ENCODE peak calls at places on chromosomes 12 and 14, in six cellular contexts. One of them, this sample, is unnamed.
A peak's percentile ranks its signal among the peaks of the same experiment; 100 is the strongest.

GRCh38 chr14:82626156-82627055 is 1092.8 kb upstream of the SEL1L start:
- DNase-seq in SK-N-SH: no peak
- DNase-seq in PC-3: no peak
- DNase-seq in GM23338: no peak
- DNase-seq in neural progenitor cell: no peak
- DNase-seq in GM23248: no peak
- DNase-seq in this sample: no peak

GRCh38 chr12:128265566-128265965 is 1.4 kb upstream of the TMEM132C start:
- DNase-seq in SK-N-SH: no peak
- DNase-seq in neural progenitor cell: no peak
- DNase-seq in GM23338: no peak
- DNase-seq in GM23248: no peak
- DNase-seq in PC-3: no peak
- DNase-seq in this sample: no peak

GRCh38 chr14:36183402-36183801 is 6.9 kb upstream of the PTCSC3 start:
- DNase-seq in SK-N-SH: no peak
- DNase-seq in PC-3: no peak
- DNase-seq in neural progenitor cell: no peak
- DNase-seq in GM23248: no peak
- DNase-seq in GM23338: no peak
- DNase-seq in this sample: no peak

GRCh38 chr14:99602788-99603415 is 1.1 kb downstream of the CCDC85C start:
- DNase-seq in GM23338: peak; percentile 48
- DNase-seq in neural progenitor cell: peak; percentile 50
- DNase-seq in SK-N-SH: no peak
- DNase-seq in GM23248: no peak
- DNase-seq in PC-3: no peak
- DNase-seq in this sample: no peak

GRCh38 chr14:32824195-32824594 is 114.5 kb upstream of the NPAS3 start:
- DNase-seq in PC-3: no peak
- DNase-seq in GM23338: no peak
- DNase-seq in SK-N-SH: no peak
- DNase-seq in neural progenitor cell: no peak
- DNase-seq in GM23248: no peak
- DNase-seq in this sample: no peak

GRCh38 chr12:1595690-1596347 is 1.4 kb upstream of the FBXL14 start:
- DNase-seq in SK-N-SH: no peak
- DNase-seq in GM23248: peak; percentile 80
- DNase-seq in GM23338: no peak
- DNase-seq in neural progenitor cell: no peak
- DNase-seq in PC-3: no peak
- DNase-seq in this sample: no peak

GRCh38 chr14:56150645-56151345 is 32.6 kb downstream of the PELI2 start:
- DNase-seq in SK-N-SH: no peak
- DNase-seq in neural progenitor cell: no peak
- DNase-seq in GM23338: no peak
- DNase-seq in GM23248: no peak
- DNase-seq in PC-3: no peak
- DNase-seq in this sample: no peak

GRCh38 chr12:71780207-71780822 is 25.7 kb downstream of the RAB21 start:
- DNase-seq in PC-3: peak; percentile 63
- DNase-seq in GM23338: peak; percentile 73
- DNase-seq in neural progenitor cell: peak; percentile 40
- DNase-seq in SK-N-SH: peak; percentile 43
- DNase-seq in GM23248: peak; percentile 80
- DNase-seq in this sample: peak; percentile 55

GRCh38 chr12:82530394-82530793 is 156.3 kb upstream of the TMTC2 start:
- DNase-seq in GM23338: no peak
- DNase-seq in SK-N-SH: no peak
- DNase-seq in PC-3: no peak
- DNase-seq in neural progenitor cell: no peak
- DNase-seq in GM23248: no peak
- DNase-seq in this sample: no peak

GRCh38 chr12:119440961-119441360 is 106.4 kb downstream of the CCDC60 start:
- DNase-seq in SK-N-SH: no peak
- DNase-seq in neural progenitor cell: no peak
- DNase-seq in GM23338: no peak
- DNase-seq in GM23248: no peak
- DNase-seq in PC-3: no peak
- DNase-seq in this sample: no peak

GRCh38 chr12:119446459-119446858 is 111.9 kb downstream of the CCDC60 start:
- DNase-seq in GM23248: peak; percentile 29
- DNase-seq in SK-N-SH: no peak
- DNase-seq in neural progenitor cell: no peak
- DNase-seq in PC-3: peak; percentile 69
- DNase-seq in GM23338: no peak
- DNase-seq in this sample: no peak

GRCh38 chr12:119447618-119448017 is 113.1 kb downstream of the CCDC60 start:
- DNase-seq in neural progenitor cell: no peak
- DNase-seq in GM23338: no peak
- DNase-seq in SK-N-SH: no peak
- DNase-seq in GM23248: no peak
- DNase-seq in PC-3: no peak
- DNase-seq in this sample: peak; percentile 3

GRCh38 chr12:119448737-119449136 is 114.2 kb downstream of the CCDC60 start:
- DNase-seq in GM23338: no peak
- DNase-seq in SK-N-SH: no peak
- DNase-seq in neural progenitor cell: no peak
- DNase-seq in GM23248: no peak
- DNase-seq in PC-3: peak; percentile 67
- DNase-seq in this sample: no peak

GRCh38 chr12:119444462-119445044 is 110.0 kb downstream of the CCDC60 start:
- DNase-seq in SK-N-SH: peak; percentile 62
- DNase-seq in GM23338: peak; percentile 91
- DNase-seq in PC-3: peak; percentile 83
- DNase-seq in neural progenitor cell: peak; percentile 76
- DNase-seq in GM23248: peak; percentile 33
- DNase-seq in this sample: peak; percentile 57
- TF ChIP-seq EZH2phosphoT487 in SK-N-SH: no peak
- TF ChIP-seq EZH2phosphoT487 in GM23338: no peak
- TF ChIP-seq EZH2phosphoT487 in PC-3: no peak
- TF ChIP-seq EZH2phosphoT487 in neural progenitor cell: no peak
- TF ChIP-seq EZH2phosphoT487 in GM23248: no peak
- TF ChIP-seq EZH2phosphoT487 in this sample: no peak

GRCh38 chr14:54773171-54774006 is 129.2 kb downstream of the GCH1 start:
- DNase-seq in GM23248: peak; percentile 99
- DNase-seq in SK-N-SH: peak; percentile 91
- DNase-seq in neural progenitor cell: peak; percentile 88
- DNase-seq in PC-3: peak; percentile 100
- DNase-seq in GM23338: peak; percentile 96
- DNase-seq in this sample: peak; percentile 37
- H3K4me3 ChIP-seq in GM23248: peak overlapping the region; percentile 60
- H3K4me3 ChIP-seq in SK-N-SH: no peak overlapping the region
- H3K4me3 ChIP-seq in neural progenitor cell: no peak overlapping the region
- H3K4me3 ChIP-seq in PC-3: peak overlapping the region; percentile 44
- H3K4me3 ChIP-seq in GM23338: no peak overlapping the region
- H3K4me3 ChIP-seq in this sample: no peak overlapping the region

DNA sequence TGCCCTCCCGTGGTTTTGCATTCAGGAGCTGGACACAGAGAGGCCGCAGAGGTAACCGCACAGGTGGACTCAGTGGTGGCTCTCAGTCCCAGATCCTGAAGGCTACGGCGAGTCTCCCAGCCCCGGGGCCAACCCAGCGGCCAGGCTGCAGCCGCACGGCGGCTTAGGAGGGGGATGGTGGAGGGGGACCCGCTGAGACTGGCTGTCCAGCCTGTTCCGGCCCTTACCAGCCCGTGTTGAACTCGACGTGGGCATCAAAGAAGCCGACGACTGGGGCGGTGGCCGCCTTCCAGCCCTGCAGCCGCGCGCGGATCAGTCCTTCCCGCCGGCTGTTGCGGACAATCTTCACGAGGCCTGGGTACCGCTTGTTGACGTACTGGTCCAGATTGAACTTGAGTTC is 68.7 kb downstream of the GALNT9 start:
- DNase-seq in GM23338: no peak
- DNase-seq in GM23248: no peak
- DNase-seq in PC-3: no peak
- DNase-seq in SK-N-SH: no peak
- DNase-seq in neural progenitor cell: no peak
- DNase-seq in this sample: no peak
- H3K4me2 ChIP-seq in GM23338: no peak overlapping the region
- H3K4me2 ChIP-seq in GM23248: no peak overlapping the region
- H3K4me2 ChIP-seq in PC-3: no peak overlapping the region
- H3K4me2 ChIP-seq in SK-N-SH: no peak overlapping the region
- H3K4me2 ChIP-seq in neural progenitor cell: no peak overlapping the region
- H3K4me2 ChIP-seq in this sample: no peak overlapping the region

GRCh38 chr12:26878661-26879119 is 45.7 kb upstream of the ITPR2 start:
- DNase-seq in GM23338: peak; percentile 12
- DNase-seq in PC-3: no peak
- DNase-seq in neural progenitor cell: no peak
- DNase-seq in SK-N-SH: peak; percentile 22
- DNase-seq in GM23248: no peak
- DNase-seq in this sample: peak; percentile 87
- TF ChIP-seq EZH2phosphoT487 in GM23338: no peak
- TF ChIP-seq EZH2phosphoT487 in PC-3: no peak
- TF ChIP-seq EZH2phosphoT487 in neural progenitor cell: no peak
- TF ChIP-seq EZH2phosphoT487 in SK-N-SH: no peak
- TF ChIP-seq EZH2phosphoT487 in GM23248: no peak
- TF ChIP-seq EZH2phosphoT487 in this sample: no peak

GRCh38 chr14:76811561-76811960 is 1.1 kb downstream of the ANGEL1 start:
- DNase-seq in GM23248: peak; percentile 45
- DNase-seq in SK-N-SH: no peak
- DNase-seq in neural progenitor cell: peak; percentile 15
- DNase-seq in PC-3: no peak
- DNase-seq in GM23338: no peak
- DNase-seq in this sample: no peak

GRCh38 chr14:76810525-76810924 is 2.2 kb downstream of the ANGEL1 start:
- DNase-seq in GM23338: no peak
- DNase-seq in neural progenitor cell: no peak
- DNase-seq in GM23248: no peak
- DNase-seq in SK-N-SH: no peak
- DNase-seq in PC-3: no peak
- DNase-seq in this sample: no peak

GRCh38 chr14:76810953-76811400 is 1.7 kb downstream of the ANGEL1 start:
- DNase-seq in GM23248: peak; percentile 68
- DNase-seq in SK-N-SH: peak; percentile 36
- DNase-seq in PC-3: peak; percentile 57
- DNase-seq in neural progenitor cell: peak; percentile 31
- DNase-seq in GM23338: peak; percentile 41
- DNase-seq in this sample: peak; percentile 56

GRCh38 chr14:76812422-76813383 is at the start of gene ANGEL1:
- DNase-seq in GM23338: peak; percentile 98
- DNase-seq in SK-N-SH: peak; percentile 97
- DNase-seq in neural progenitor cell: peak; percentile 93
- DNase-seq in PC-3: peak; percentile 94
- DNase-seq in GM23248: peak; percentile 94
- DNase-seq in this sample: peak; percentile 98

GRCh38 chr14:76812093-76812421 is 625 bp downstream of the ANGEL1 start:
- DNase-seq in GM23248: no peak
- DNase-seq in neural progenitor cell: peak; percentile 38
- DNase-seq in GM23338: peak; percentile 34
- DNase-seq in SK-N-SH: no peak
- DNase-seq in PC-3: peak; percentile 33
- DNase-seq in this sample: peak; percentile 49
- H3K4me3 ChIP-seq in GM23248: peak overlapping the region; percentile 69
- H3K4me3 ChIP-seq in neural progenitor cell: peak overlapping the region; percentile 70
- H3K4me3 ChIP-seq in GM23338: peak overlapping the region; percentile 93
- H3K4me3 ChIP-seq in SK-N-SH: peak overlapping the region; percentile 89
- H3K4me3 ChIP-seq in PC-3: peak overlapping the region; percentile 93
- H3K4me3 ChIP-seq in this sample: peak overlapping the region; percentile 83

This sample was measured in OCI-LY7.